ENCODE peak calls at places on chromosomes 12 and 14, in six cellular contexts. H, L, F, K, S and C are unnamed samples.

GRCh38 chr14:75495882-75496281 is 26.4 kb upstream of the BATF start:
- DNase-seq in S (no peak), F (no peak), H (peak; percentile 78), L (no peak), K (peak; percentile 44), C (no peak)

GRCh38 chr14:34064349-34064748 is 113.5 kb upstream of the EGLN3 start:
- DNase-seq in H (no peak), K (no peak), L (no peak), F (no peak), S (peak; percentile 83), C (no peak)

GRCh38 chr12:120439646-120440247 is 1.8 kb downstream of the COX6A1 start:
- DNase-seq in H (peak; percentile 69), L (peak; percentile 95), K (peak; percentile 88), F (peak; percentile 68), S (peak; percentile 40), C (peak; percentile 64)

GRCh38 chr14:69316449-69317391 is 56.8 kb downstream of the GALNT16 start:
- DNase-seq in S (peak; percentile 63), F (peak; percentile 55), K (no peak), H (peak; percentile 97), L (peak; percentile 44), C (no peak)

GRCh38 chr12:117587646-117588287 is 226.3 kb upstream of the NOS1 start:
- DNase-seq in H (peak; percentile 10), L (peak; percentile 93), K (peak; percentile 61), F (peak; percentile 70), S (peak; percentile 52), C (no peak)

GRCh38 chr14:23695220-23695999 is 59.2 kb downstream of the DHRS2 start:
- DNase-seq in S (peak; percentile 7), H (no peak), K (no peak), F (peak; percentile 34), L (peak; percentile 75), C (no peak)

GRCh38 chr14:104694991-104695659 is 5.7 kb downstream of the INF2 start:
- DNase-seq in L (no peak), S (no peak), K (peak; percentile 31), H (no peak), F (no peak), C (no peak)

GRCh38 chr14:89841855-89842254 is 112.7 kb downstream of the EFCAB11 start:
- DNase-seq in L (peak; percentile 68), K (no peak), H (no peak), S (no peak), F (no peak), C (no peak)

GRCh38 chr12:42589465-42590323 is at the start of gene PRICKLE1:
- DNase-seq in H (peak; percentile 60), F (peak; percentile 29), S (no peak), L (peak; percentile 80), K (peak; percentile 65), C (peak; percentile 73)

GRCh38 chr12:88084210-88084609 is 55.0 kb upstream of the C12orf50 start:
- DNase-seq in K (no peak), S (no peak), F (no peak), L (no peak), H (no peak), C (no peak)

GRCh38 chr12:129893691-129894090 is 10.1 kb downstream of the TMEM132D start:
- DNase-seq in L (no peak), S (no peak), H (no peak), K (no peak), F (no peak), C (no peak)

GRCh38 chr14:92905667-92906066 is 17.3 kb upstream of the CHGA start:
- DNase-seq in K (no peak), F (no peak), L (no peak), H (no peak), S (no peak), C (no peak)

DNA sequence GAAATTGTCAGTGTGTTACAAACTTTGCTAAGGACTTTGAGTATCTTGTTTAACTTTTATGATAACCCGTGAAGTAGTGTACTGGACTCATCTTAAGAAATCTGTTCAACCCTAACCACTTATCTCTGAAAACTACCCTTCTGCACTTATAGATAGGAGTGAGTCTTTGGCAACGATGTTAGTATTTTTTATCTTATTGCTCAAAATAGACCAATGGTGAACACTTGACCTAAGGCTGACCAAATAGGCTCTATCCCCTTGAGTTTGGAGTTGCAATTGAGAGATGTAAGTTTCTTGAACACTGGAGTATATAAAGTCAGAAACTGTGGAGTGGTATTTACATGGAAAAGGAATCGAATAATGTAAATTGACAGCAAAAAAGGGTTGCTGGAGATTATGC is 786.1 kb downstream of the TMTC2 start:
- DNase-seq in K (no peak), S (no peak), L (no peak), H (no peak), F (no peak), C (no peak)
- H3K4me3 ChIP-seq in K (no peak overlapping the region), S (no peak overlapping the region), L (no peak overlapping the region), H (no peak overlapping the region), F (no peak overlapping the region), C (no peak overlapping the region)

GRCh38 chr14:67674480-67675218 is at the start of gene VTI1B:
- DNase-seq in H (peak; percentile 76), K (peak; percentile 88), L (peak; percentile 93), S (peak; percentile 58), F (peak; percentile 75), C (peak; percentile 91)
- TF ChIP-seq CTCF in H (peak; percentile 51), K (no peak), L (peak; percentile 23), S (no peak), F (no peak), C (peak; percentile 12)

DNA sequence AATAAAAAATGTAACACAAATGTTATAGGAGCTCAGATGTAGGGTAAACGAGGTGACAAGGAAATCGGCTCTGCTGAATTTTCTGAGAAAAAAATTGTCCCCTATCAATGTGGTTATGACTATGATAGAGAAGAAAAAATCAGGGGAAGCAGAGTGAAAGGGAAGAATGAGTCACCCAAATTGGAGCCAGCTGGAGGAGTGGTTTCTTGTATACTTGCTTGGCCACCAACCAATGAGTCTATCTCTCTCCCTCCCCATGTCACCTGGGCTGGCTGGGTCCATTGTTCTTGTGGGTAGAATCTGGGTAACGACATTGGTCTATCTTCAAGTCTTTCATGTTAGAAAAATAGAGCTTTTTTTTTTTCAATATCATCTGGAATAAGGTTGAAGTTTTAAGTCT is 196.6 kb upstream of the FLRT2 start:
- DNase-seq in L (no peak), K (no peak), H (peak; percentile 56), S (no peak), F (no peak), C (no peak)
- H3K4me3 ChIP-seq in L (no peak overlapping the region), K (no peak overlapping the region), H (no peak overlapping the region), S (no peak overlapping the region), F (no peak overlapping the region), C (no peak overlapping the region)

DNA sequence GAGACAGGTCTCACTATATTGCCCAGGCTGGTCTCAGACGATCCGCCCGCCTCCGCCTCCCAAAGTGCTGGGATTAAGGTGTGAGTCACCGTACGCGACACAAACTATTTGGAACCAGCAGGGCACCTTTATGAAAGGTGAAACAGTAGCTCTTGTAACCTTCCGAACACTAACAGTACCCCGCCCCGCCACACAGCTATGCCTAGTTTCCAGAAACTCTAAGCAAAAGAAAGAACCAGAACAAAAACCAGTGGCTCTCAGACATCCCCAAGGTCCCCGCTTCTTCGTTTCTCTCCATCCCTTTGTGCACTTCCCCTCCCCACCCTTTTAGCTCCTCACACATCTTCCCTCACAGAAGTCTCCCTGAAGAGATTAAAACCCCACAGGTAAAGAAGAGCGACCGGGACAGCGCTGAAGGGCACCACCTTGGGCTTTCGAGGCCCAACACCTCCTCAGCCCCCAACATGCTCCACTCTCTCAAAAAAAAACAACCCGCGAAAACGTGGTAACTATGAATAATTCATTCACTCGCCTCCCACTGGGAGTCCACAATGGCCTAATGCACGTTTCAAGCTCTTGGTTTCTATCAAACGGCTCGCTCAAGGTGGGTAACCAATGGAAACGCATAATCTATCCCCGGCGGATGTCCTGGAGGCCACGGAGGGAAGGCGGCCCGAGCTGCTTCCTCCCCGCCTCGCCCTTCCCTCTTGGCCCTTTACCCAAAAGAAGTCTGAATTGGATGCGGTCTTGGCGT is 899 bp downstream of the BAG5 start:
- DNase-seq in K (peak; percentile 70), F (no peak), H (peak; percentile 69), S (no peak), L (peak; percentile 78), C (no peak)
- TF ChIP-seq CTCF in K (no peak), F (no peak), H (no peak), S (no peak), L (no peak), C (no peak)

DNA sequence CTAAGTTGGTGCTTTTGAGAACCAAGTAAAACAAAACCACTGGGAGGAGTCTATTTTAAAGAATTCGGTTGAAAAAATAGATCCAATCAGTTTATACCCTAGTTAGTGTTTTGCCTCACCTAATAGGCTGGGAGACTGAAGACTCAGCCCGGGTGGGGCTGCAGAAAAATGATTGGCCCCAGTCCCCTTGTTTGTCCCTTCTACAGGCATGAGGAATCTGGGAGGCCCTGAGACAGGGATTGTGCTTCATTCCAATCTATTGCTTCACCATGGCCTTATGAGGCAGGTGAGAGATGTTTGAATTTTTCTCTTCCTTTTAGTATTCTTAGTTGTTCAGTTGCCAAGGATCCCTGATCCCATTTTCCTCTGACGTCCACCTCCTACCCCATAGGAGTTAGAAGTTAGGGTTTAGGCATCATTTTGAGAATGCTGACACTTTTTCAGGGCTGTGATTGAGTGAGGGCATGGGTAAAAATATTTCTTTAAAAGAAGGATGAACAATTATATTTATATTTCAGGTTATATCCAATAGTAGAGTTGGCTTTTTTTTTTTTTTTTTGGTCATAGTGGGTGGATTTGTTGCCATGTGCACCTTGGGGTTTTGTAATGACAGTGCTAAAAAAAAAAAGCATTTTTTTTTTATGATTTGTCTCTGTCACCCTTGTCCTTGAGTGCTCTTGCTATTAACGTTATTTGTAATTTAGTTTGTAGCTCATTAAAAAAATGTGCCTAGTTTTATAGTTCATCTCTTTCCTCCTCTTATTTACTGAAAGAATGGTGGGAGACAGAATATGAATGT is 1.6 kb upstream of the RAB5B start:
- DNase-seq in H (peak; percentile 87), S (no peak), F (peak; percentile 42), L (peak; percentile 75), K (no peak), C (no peak)
- H3K4me3 ChIP-seq in H (peak overlapping the region; percentile 74), S (peak overlapping the region; percentile 57), F (peak overlapping the region; percentile 37), L (peak overlapping the region; percentile 90), K (peak overlapping the region; percentile 73), C (peak overlapping the region; percentile 77)

GRCh38 chr12:113788020-113788856 is 177.9 kb downstream of the RBM19 start:
- DNase-seq in S (no peak), F (no peak), L (no peak), K (no peak), H (peak; percentile 53), C (no peak)
- TF ChIP-seq CTCF in S (no peak), F (no peak), L (no peak), K (no peak), H (no peak), C (no peak)

DNA sequence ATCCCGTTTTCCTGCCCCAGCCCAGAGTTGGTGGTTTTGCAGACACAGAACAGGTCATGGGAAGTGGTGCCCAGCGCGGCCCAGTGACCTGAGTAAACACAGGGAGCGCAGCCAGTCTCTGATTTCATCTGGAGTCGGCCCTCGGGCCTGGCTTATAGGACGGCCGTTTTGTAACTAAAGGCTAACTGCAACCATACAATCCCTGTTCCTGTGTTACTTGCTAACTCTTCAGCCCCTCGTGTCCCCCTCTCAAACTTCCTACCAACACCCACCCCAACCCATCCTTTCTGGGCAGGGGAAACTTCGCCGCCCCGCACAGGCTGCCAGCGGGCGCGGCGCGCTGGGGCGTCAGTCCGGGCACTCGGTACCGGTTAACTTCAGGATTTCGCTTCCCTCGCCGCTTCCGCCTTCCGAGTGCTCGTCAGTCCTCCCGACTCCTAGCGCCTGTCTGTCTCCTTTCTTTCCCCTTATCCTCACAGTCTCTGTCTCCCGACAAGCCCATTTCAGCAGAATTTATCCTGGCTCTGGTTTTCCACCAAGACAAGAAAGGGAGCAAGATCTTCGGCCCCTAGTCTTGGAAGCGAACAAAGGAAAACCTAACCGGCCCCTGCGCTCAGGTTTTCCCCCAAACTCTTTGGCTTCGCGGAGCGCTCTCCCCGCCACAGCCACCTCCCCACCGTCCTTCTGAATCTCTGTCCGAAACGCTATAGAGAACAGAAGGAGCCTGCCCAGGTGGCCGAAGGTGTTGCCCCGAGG is 2.0 kb downstream of the SIX1 start:
- DNase-seq in F (no peak), K (peak; percentile 21), H (peak; percentile 72), L (peak; percentile 81), S (no peak), C (no peak)
- H3K4me3 ChIP-seq in F (no peak overlapping the region), K (peak overlapping the region; percentile 36), H (peak overlapping the region; percentile 84), L (peak overlapping the region; percentile 64), S (peak overlapping the region; percentile 35), C (peak overlapping the region; percentile 59)